ENCODE peak calls at places on chromosome 20, in eight cellular contexts. V, E, O, F, D, A, N and S are unnamed samples.

GRCh38 chr20:49186535-49187329 is 1.4 kb downstream of the STAU1 start:
- DNase-seq in V (peak), E (peak), O (peak), F (peak), D (no peak), A (peak), N (peak), S (peak)

GRCh38 chr20:6185268-6185667 is 62.4 kb upstream of the FERMT1 start:
- DNase-seq in V (no peak), E (no peak), O (no peak), F (no peak), D (no peak), A (peak), N (no peak), S (no peak)

GRCh38 chr20:46131396-46131795 is 13.3 kb downstream of the CD40 start:
- DNase-seq in V (no peak), E (no peak), O (no peak), F (peak), D (no peak), A (peak), N (no peak), S (no peak)

GRCh38 chr20:8127553-8128255 is 4.4 kb upstream of the PLCB1 start:
- DNase-seq in V (no peak), E (no peak), O (no peak), F (no peak), D (no peak), A (no peak), N (no peak), S (no peak)

GRCh38 chr20:40339661-40340449 is 349.2 kb downstream of the MAFB start:
- DNase-seq in V (no peak), E (no peak), O (no peak), F (no peak), D (no peak), A (no peak), N (no peak), S (no peak)

GRCh38 chr20:57266251-57267157 is at the start of gene BMP7:
- DNase-seq in V (peak), E (no peak), O (no peak), F (no peak), D (no peak), A (no peak), N (no peak), S (no peak)

GRCh38 chr20:62064788-62065668 is 653 bp downstream of the TAF4 start:
- DNase-seq in V (peak), E (no peak), O (peak), F (no peak), D (no peak), A (no peak), N (no peak), S (no peak)

GRCh38 chr20:51423810-51424209 is 118.7 kb downstream of the NFATC2 start:
- DNase-seq in V (no peak), E (no peak), O (no peak), F (no peak), D (no peak), A (no peak), N (no peak), S (no peak)

GRCh38 chr20:2825770-2826169 is 9.6 kb downstream of the TMEM239 start:
- DNase-seq in V (no peak), E (no peak), O (no peak), F (no peak), D (no peak), A (no peak), N (no peak), S (no peak)

GRCh38 chr20:59178983-59179595 is 15.5 kb downstream of the ZNF831 start:
- DNase-seq in V (no peak), E (no peak), O (no peak), F (no peak), D (no peak), A (no peak), N (no peak), S (no peak)

GRCh38 chr20:41046716-41047115 is 18.1 kb downstream of the TOP1 start:
- DNase-seq in V (no peak), E (no peak), O (peak), F (no peak), D (no peak), A (no peak), N (no peak), S (no peak)

GRCh38 chr20:59850018-59850641 is 83.3 kb downstream of the SYCP2 start:
- DNase-seq in V (peak), E (no peak), O (peak), F (peak), D (no peak), A (peak), N (no peak), S (no peak)

GRCh38 chr20:35838213-35838612 is 66.4 kb downstream of the PHF20 start:
- DNase-seq in V (no peak), E (no peak), O (no peak), F (no peak), D (no peak), A (no peak), N (no peak), S (no peak)

GRCh38 chr20:61256365-61256764 is 4.3 kb downstream of the CDH4 start:
- DNase-seq in V (no peak), E (no peak), O (no peak), F (no peak), D (no peak), A (no peak), N (no peak), S (no peak)

GRCh38 chr20:22582960-22583772 is 1.2 kb downstream of the FOXA2 start:
- DNase-seq in V (peak), E (no peak), O (no peak), F (no peak), D (no peak), A (no peak), N (no peak), S (no peak)

GRCh38 chr20:63321148-63321831 is 28.3 kb downstream of the COL20A1 start:
- DNase-seq in V (no peak), E (no peak), O (no peak), F (no peak), D (no peak), A (peak), N (no peak), S (no peak)

GRCh38 chr20:53502820-53503219 is 90.8 kb downstream of the ZNF217 start:
- DNase-seq in V (no peak), E (no peak), O (no peak), F (no peak), D (no peak), A (no peak), N (no peak), S (no peak)

GRCh38 chr20:58973866-58974265 is 7.2 kb upstream of the NELFCD start:
- DNase-seq in V (no peak), E (no peak), O (no peak), F (no peak), D (no peak), A (no peak), N (no peak), S (no peak)

GRCh38 chr20:23156170-23156841 is 70.2 kb upstream of the CD93 start:
- DNase-seq in V (no peak), E (no peak), O (peak), F (peak), D (no peak), A (peak), N (no peak), S (no peak)